ENCODE peak calls at places on chromosomes 13 and 19, in four cellular contexts. C, P, G and U are unnamed samples.

GRCh38 chr13:59360108-59360507 is 803.6 kb downstream of the DIAPH3 start:
- DNase-seq in C (no peak), P (no peak), G (no peak), U (no peak)

GRCh38 chr19:58009666-58010301 is 7.2 kb upstream of the ZNF606 start:
- DNase-seq in C (peak), P (peak), G (peak), U (peak)

GRCh38 chr19:933553-933882 is 7.7 kb downstream of the ARID3A start:
- DNase-seq in C (no peak), P (no peak), G (no peak), U (no peak)

GRCh38 chr13:92682832-92683517 is 543.6 kb upstream of the GPC6 start:
- DNase-seq in C (no peak), P (no peak), G (no peak), U (no peak)

GRCh38 chr13:74136089-74136658 is 2.0 kb upstream of the KLF12 start:
- DNase-seq in C (peak), P (peak), G (no peak), U (no peak)

GRCh38 chr13:53266757-53267156 is 238.1 kb downstream of the OLFM4 start:
- DNase-seq in C (no peak), P (no peak), G (no peak), U (no peak)

GRCh38 chr13:39779337-39780270 is 124.1 kb downstream of the COG6 start:
- DNase-seq in C (no peak), P (no peak), G (no peak), U (no peak)

GRCh38 chr19:7845390-7846179 is 15.6 kb downstream of the EVI5L start:
- DNase-seq in C (no peak), P (no peak), G (no peak), U (no peak)

GRCh38 chr19:39820696-39821095 is 13.3 kb downstream of the DYRK1B start:
- DNase-seq in C (no peak), P (no peak), G (no peak), U (no peak)

GRCh38 chr19:30648321-30648720 is 276.1 kb downstream of the ZNF536 start:
- DNase-seq in C (no peak), P (no peak), G (no peak), U (no peak)

GRCh38 chr13:32587014-32587773 is 942 bp downstream of the PDS5B start:
- DNase-seq in C (peak), P (peak), G (peak), U (peak)

GRCh38 chr13:38783992-38784875 is 97.4 kb downstream of the FREM2 start:
- DNase-seq in C (peak), P (peak), G (no peak), U (no peak)

GRCh38 chr13:111233080-111233479 is 87.4 kb upstream of the TEX29 start:
- DNase-seq in C (no peak), P (no peak), G (no peak), U (no peak)

GRCh38 chr19:48445256-48445605 is 552 bp upstream of the GRWD1 start:
- DNase-seq in C (no peak), P (no peak), G (no peak), U (peak)

GRCh38 chr13:107545946-107546502 is 669.3 kb downstream of the LIG4 start:
- DNase-seq in C (no peak), P (no peak), G (no peak), U (no peak)

GRCh38 chr13:28218679-28219078 is 80.3 kb downstream of the PAN3 start:
- DNase-seq in C (no peak), P (no peak), G (no peak), U (no peak)

GRCh38 chr19:39171479-39172465 is 25.0 kb upstream of the NCCRP1 start:
- DNase-seq in C (no peak), P (no peak), G (no peak), U (no peak)

GRCh38 chr13:91904005-91904404 is 505.6 kb downstream of the GPC5 start:
- DNase-seq in C (no peak), P (no peak), G (no peak), U (no peak)

GRCh38 chr19:7789447-7789846 is 26.4 kb downstream of the CLEC4M start:
- DNase-seq in C (peak), P (no peak), G (no peak), U (no peak)

GRCh38 chr13:23554000-23554399 is 16.2 kb upstream of the TNFRSF19 start:
- DNase-seq in C (no peak), P (no peak), G (no peak), U (no peak)

GRCh38 chr19:18741566-18742121 is 49.5 kb downstream of the COMP start:
- DNase-seq in C (peak), P (peak), G (peak), U (no peak)

GRCh38 chr13:37599509-37599908 is 941 bp upstream of the POSTN start:
- DNase-seq in C (no peak), P (no peak), G (no peak), U (no peak)

GRCh38 chr19:55638864-55639359 is 1.9 kb upstream of the ZNF580 start:
- DNase-seq in C (no peak), P (no peak), G (no peak), U (no peak)

GRCh38 chr13:21984156-21984555 is 313.3 kb downstream of the FGF9 start:
- DNase-seq in C (no peak), P (no peak), G (no peak), U (no peak)